ENCODE peak calls at places on chromosomes 7 and 10, in ten cellular contexts. N, S, O, Z, Y, G, E, V, L and I are unnamed samples.

GRCh38 chr7:13907824-13908223 is 81.6 kb downstream of the ETV1 start:
- DNase-seq in N (no peak), S (no peak), O (no peak), Z (no peak), Y (no peak), G (no peak), E (no peak), V (no peak), L (no peak), I (no peak)

GRCh38 chr10:25820496-25821415 is 113.3 kb upstream of the MYO3A start:
- DNase-seq in N (no peak), S (no peak), O (peak; percentile 10), Z (peak; percentile 20), Y (no peak), G (no peak), E (no peak), V (no peak), L (no peak), I (no peak)

GRCh38 chr10:30786131-30786530 is 156.6 kb upstream of the LYZL2 start:
- DNase-seq in N (no peak), S (no peak), O (peak; percentile 10), Z (peak; percentile 55), Y (no peak), G (no peak), E (no peak), V (peak; percentile 31), L (no peak), I (no peak)

GRCh38 chr10:132401396-132402168 is 4.6 kb downstream of the PWWP2B start:
- DNase-seq in N (no peak), S (peak; percentile 89), O (no peak), Z (no peak), Y (no peak), G (no peak), E (no peak), V (no peak), L (no peak), I (no peak)

GRCh38 chr7:17396692-17397091 is 98.2 kb downstream of the AHR start:
- DNase-seq in N (no peak), S (no peak), O (no peak), Z (no peak), Y (no peak), G (no peak), E (no peak), V (peak; percentile 27), L (no peak), I (no peak)

GRCh38 chr10:97914837-97915211 is 65.2 kb downstream of the GOLGA7B start:
- DNase-seq in N (peak; percentile 58), S (peak; percentile 86), O (peak; percentile 69), Z (peak; percentile 27), Y (peak; percentile 85), G (peak; percentile 83), E (peak; percentile 96), V (peak; percentile 70), L (peak; percentile 3), I (peak; percentile 86)

GRCh38 chr10:60964257-60965235 is 20.6 kb upstream of the RHOBTB1 start:
- DNase-seq in N (peak; percentile 73), S (peak; percentile 71), O (peak; percentile 61), Z (peak; percentile 86), Y (peak; percentile 61), G (peak; percentile 80), E (peak; percentile 84), V (peak; percentile 87), L (peak; percentile 81), I (peak; percentile 64)

GRCh38 chr7:136998495-136998894 is 130.0 kb downstream of the CHRM2 start:
- DNase-seq in N (no peak), S (no peak), O (no peak), Z (peak; percentile 45), Y (no peak), G (no peak), E (no peak), V (no peak), L (peak; percentile 35), I (no peak)

GRCh38 chr10:4650572-4650971 is 175.4 kb upstream of the AKR1E2 start:
- DNase-seq in N (no peak), S (no peak), O (no peak), Z (no peak), Y (no peak), G (no peak), E (no peak), V (peak; percentile 34), L (peak; percentile 47), I (no peak)

GRCh38 chr10:108597031-108597430 is 1326.3 kb downstream of the XPNPEP1 start:
- DNase-seq in N (no peak), S (no peak), O (no peak), Z (peak; percentile 79), Y (no peak), G (no peak), E (no peak), V (no peak), L (no peak), I (no peak)

GRCh38 chr7:71885487-71885886 is 526.7 kb downstream of the CALN1 start:
- DNase-seq in N (no peak), S (no peak), O (no peak), Z (no peak), Y (no peak), G (no peak), E (no peak), V (no peak), L (no peak), I (no peak)

GRCh38 chr10:7438196-7438986 is 27.6 kb upstream of the SFMBT2 start:
- DNase-seq in N (no peak), S (no peak), O (no peak), Z (no peak), Y (no peak), G (no peak), E (no peak), V (no peak), L (no peak), I (no peak)

GRCh38 chr10:49538381-49539319 is at the start of gene ERCC6:
- DNase-seq in N (peak; percentile 94), S (peak; percentile 99), O (peak; percentile 99), Z (peak; percentile 98), Y (peak; percentile 97), G (peak; percentile 99), E (peak; percentile 99), V (peak; percentile 99), L (peak; percentile 97), I (peak; percentile 98)
- TF ChIP-seq CTCF in N (no peak), S (peak; percentile 30), O (no peak), Z (no peak), Y (no peak), G (no peak), E (peak; percentile 17), V (peak; percentile 16), L (no peak), I (no peak)

DNA sequence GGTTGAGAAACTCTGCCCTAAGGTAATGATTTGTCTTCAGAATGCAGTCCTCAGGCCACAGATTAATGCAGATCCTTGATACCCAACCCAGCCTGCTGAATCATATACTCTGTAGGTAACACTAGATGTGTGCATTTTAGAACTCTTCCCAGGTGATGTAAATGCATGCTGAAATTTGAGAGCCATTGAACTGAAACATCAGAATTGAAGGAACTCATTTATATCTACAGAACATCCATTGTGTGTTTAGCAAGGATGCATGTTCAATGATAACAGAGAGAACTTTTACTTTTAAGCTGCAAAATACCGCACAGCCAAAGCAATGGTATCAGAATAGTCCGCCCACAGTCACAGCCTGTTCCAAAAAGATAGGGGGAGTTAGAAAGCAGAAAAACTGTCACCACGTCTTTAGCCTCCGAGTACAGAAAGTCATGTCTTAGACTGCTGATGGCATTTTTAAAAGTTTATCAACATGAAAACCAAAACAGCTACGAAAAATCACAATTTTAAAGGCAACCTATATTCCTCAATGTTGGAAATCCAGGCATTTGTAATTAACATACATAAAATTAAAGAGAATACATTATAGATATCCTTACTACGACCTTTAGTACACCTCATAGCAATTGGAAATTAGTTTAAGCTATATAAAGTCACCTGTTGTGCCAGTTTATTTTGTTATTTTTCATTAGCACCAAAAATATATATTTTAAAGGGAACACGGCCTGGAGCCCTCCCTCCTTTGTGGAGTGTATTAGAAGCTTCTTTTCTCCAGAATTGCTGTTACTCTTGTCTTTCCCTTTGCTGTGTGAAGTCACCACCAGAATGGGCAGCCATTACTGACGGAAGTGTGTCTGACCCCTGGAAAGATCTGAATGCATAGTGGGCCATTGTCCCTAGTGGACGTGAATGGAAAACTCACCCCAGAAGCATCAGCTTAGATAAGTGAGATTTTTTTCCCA is 65.8 kb upstream of the PRKAR2B start:
- DNase-seq in N (no peak), S (no peak), O (no peak), Z (no peak), Y (no peak), G (no peak), E (no peak), V (no peak), L (no peak), I (no peak)
- TF ChIP-seq CTCF in N (peak; percentile 32), S (peak; percentile 25), O (peak; percentile 7), Z (no peak), Y (peak; percentile 11), G (no peak), E (peak; percentile 33), V (no peak), L (no peak), I (no peak)

DNA sequence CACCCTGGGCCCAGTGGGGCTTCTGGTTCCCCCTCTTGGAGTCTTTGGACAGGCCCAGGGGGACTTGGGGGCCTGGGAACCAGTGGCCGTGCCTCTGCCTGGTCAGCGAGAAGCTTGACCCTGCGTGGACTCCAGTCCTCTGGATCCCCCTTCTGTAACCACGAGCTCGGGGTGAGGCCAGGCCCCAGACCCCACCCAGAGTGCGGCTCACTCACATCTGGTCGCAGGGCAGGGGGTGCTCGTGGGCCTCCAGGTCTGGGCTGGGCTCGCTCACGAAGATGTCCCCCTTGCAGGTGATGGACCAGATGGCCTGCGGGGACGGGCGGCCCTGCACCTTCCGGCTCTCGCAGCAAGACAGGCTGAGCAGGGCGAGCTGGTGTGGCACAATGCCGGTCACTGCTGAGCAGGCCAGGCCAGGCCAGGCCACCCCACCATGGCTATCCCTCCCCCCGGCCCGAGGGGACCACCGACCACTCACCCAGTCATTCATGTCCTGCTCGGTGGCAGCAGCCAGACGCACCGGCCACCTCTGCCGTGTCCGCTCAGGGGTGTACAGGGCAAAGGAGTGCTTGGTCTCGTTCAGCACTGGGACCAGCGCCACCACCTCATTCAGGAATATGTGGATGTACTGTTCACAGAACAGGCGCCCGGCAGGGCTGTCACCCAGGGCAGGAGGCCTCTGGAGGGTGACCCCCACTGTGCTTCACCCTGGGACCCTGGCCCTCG is 19.7 kb downstream of the BHLHA15 start:
- DNase-seq in N (no peak), S (no peak), O (no peak), Z (no peak), Y (no peak), G (no peak), E (peak; percentile 40), V (no peak), L (no peak), I (no peak)
- TF ChIP-seq CTCF in N (no peak), S (no peak), O (no peak), Z (no peak), Y (no peak), G (no peak), E (no peak), V (no peak), L (no peak), I (no peak)

DNA sequence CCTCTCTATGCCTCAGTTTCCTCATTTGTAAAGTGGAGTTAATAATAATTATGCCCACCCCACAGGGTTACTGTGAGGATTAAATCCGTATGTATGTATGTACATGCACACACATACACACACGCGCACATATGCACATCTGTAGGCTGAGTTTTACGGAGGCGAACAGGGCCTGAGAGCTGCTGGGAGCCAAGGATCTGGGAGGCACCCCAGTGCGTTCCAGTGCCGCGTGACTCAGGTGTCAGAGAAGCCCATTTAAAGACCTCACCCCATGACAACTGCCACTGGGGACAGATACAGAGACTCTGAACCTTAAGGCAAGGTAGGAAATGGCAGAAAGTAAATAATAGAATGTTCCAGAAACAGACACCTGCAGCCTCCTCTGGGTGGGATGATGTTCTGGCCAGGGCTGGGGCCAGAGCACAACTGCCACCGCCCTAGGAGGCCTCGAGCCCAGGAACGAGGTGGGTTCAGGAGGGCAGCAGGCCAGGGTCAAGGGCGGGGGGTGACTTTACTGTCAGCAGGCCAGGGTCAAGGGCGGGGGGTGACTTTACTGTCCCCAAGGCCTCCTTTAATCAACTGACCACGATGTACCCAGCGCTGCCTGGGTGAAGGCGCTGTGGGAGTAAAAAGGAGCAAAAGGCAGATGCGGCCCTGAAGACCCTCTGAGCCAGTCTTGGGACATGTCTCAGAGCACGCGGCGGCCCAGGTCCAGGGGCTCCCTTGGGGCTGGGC is 54.9 kb downstream of the PRKAG2 start:
- DNase-seq in N (no peak), S (peak; percentile 52), O (no peak), Z (no peak), Y (no peak), G (no peak), E (no peak), V (no peak), L (no peak), I (no peak)
- TF ChIP-seq CTCF in N (no peak), S (no peak), O (no peak), Z (no peak), Y (no peak), G (no peak), E (no peak), V (no peak), L (no peak), I (no peak)